ENCODE peak calls at places on chromosomes 1 and 21, in eight cellular contexts. C, T, Q, L, N, Y, B and I are unnamed samples.

GRCh38 chr1:167161242-167161641 is 59.4 kb upstream of the POU2F1 start:
- DNase-seq in C (no peak), B (no peak), T (no peak), N (no peak), L (no peak), Q (no peak), Y (no peak), I (no peak)

GRCh38 chr1:20366076-20366765 is 75.5 kb downstream of the VWA5B1 start:
- DNase-seq in Q (no peak), T (no peak), N (peak), Y (no peak), C (no peak), B (no peak), L (peak), I (no peak)

GRCh38 chr1:24535021-24535424 is 20.9 kb upstream of the NCMAP start:
- DNase-seq in N (no peak), L (no peak), Q (no peak), C (peak), B (no peak), Y (peak), T (no peak), I (no peak)

GRCh38 chr1:245853291-245853690 is 653.8 kb downstream of the SMYD3 start:
- DNase-seq in L (no peak), N (no peak), Q (no peak), C (no peak), Y (no peak), T (no peak), B (no peak), I (no peak)

GRCh38 chr1:24009406-24009805 is 29.3 kb upstream of the SRSF10 start:
- DNase-seq in Q (no peak), Y (no peak), N (peak), C (no peak), T (no peak), L (peak), B (peak), I (no peak)

GRCh38 chr1:175935166-175935565 is 191.8 kb upstream of the TNR start:
- DNase-seq in C (no peak), Q (no peak), Y (no peak), L (no peak), N (no peak), B (no peak), T (no peak), I (no peak)

GRCh38 chr1:81717230-81717629 is 83.5 kb upstream of the ADGRL2 start:
- DNase-seq in L (no peak), Y (no peak), N (peak), T (no peak), C (no peak), B (peak), Q (no peak), I (no peak)

GRCh38 chr1:47651311-47652089 is 213.7 kb downstream of the FOXD2 start:
- DNase-seq in Y (peak), L (no peak), C (no peak), B (no peak), Q (no peak), T (peak), N (no peak), I (peak)

GRCh38 chr1:159756397-159756796 is 24.4 kb upstream of the DUSP23 start:
- DNase-seq in T (no peak), C (no peak), N (no peak), Q (no peak), L (no peak), B (no peak), Y (no peak), I (no peak)

GRCh38 chr1:38025233-38025632 is 12.7 kb downstream of the UTP11 start:
- DNase-seq in L (no peak), B (no peak), T (no peak), Q (no peak), N (no peak), Y (no peak), C (no peak), I (no peak)

DNA sequence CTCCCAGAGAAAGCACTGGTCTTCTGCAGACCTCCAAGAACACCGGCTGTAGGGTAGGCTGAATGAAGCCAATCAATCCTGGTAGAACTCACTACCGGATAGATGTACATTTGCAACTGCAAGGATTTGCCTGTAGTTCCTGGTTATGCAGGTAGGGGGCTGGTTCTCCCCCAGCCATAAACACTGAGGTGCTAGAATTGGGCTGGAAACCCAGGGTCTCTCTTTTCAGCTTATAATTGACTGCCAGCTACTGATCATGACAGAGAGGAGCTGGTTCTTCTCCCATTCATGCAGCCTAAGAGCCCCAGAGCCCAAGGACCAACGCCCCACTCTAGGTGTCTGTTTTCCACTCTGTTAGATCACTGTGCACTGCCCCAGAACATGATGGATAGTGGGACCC is 21.5 kb upstream of the MTARC2 start:
- DNase-seq in T (no peak), B (no peak), C (no peak), Y (no peak), L (no peak), N (no peak), Q (no peak), I (no peak)
- TF ChIP-seq CTCF in T (peak), B (peak), C (no peak), Y (no peak), L (peak), N (no peak), Q (no peak), I (peak)

GRCh38 chr1:1290238-1290731 is 10.0 kb downstream of the SCNN1D start:
- DNase-seq in B (peak), Y (peak), L (no peak), T (no peak), N (peak), Q (peak), C (peak), I (no peak)
- TF ChIP-seq CTCF in B (peak), Y (peak), L (peak), T (peak), N (peak), Q (peak), C (peak), I (peak)

DNA sequence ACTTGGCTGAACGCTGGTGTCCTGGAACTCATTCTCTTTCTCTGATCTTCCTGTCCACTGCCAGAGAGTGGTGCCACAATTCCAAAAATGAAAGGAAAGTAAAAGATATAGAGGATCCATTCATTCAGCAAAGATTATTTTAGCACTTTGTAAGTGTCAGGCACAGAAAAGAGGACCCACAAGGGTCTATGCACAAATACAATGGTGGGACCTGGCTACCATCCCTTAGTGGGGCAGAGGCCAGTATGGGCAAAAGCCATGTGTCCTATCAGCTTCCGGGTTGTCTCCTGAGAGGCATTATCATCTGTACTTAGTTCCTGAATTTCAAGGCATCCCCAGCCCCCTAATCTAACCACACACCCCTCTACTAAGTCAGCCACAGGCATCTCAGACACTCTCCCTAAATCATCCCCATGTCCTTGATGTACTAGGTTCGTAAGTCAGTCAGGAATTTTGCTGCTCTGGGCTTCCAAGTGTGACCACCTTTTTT is 19.0 kb downstream of the SSR2 start:
- DNase-seq in B (no peak), L (no peak), Q (no peak), C (no peak), N (no peak), T (no peak), Y (no peak), I (no peak)
- TF ChIP-seq CTCF in B (peak), L (no peak), Q (no peak), C (no peak), N (no peak), T (no peak), Y (no peak), I (peak)

DNA sequence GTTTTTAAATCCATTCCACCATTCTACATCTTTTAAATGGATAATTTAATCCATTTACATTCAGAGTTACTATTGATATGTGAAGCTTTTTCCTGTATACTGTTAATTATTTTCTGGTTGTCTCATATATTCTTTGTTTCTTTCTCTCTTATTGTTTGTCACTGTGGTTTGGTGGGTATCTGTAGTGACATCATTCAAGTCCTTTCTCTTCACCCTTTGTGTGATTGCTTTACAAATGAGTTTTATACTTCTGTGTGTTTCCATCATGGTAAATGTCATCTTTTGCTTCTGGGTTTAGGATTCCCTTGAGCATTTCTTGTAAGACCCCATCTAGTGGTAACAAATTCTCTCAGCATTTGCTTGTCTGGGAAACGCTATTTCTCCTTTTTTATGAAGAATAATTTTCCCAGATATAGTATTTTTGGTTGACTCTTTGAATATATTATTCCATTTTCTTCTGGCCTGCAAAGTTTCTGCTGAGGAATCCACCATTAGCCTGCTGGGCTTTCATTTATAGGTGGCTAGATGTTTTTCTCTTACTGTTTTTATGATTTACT is 10.2 kb downstream of the LY9 start:
- DNase-seq in Q (no peak), T (no peak), B (no peak), N (no peak), L (no peak), C (no peak), Y (no peak), I (no peak)
- TF ChIP-seq CTCF in Q (no peak), T (no peak), B (no peak), N (no peak), L (no peak), C (no peak), Y (no peak), I (no peak)

DNA sequence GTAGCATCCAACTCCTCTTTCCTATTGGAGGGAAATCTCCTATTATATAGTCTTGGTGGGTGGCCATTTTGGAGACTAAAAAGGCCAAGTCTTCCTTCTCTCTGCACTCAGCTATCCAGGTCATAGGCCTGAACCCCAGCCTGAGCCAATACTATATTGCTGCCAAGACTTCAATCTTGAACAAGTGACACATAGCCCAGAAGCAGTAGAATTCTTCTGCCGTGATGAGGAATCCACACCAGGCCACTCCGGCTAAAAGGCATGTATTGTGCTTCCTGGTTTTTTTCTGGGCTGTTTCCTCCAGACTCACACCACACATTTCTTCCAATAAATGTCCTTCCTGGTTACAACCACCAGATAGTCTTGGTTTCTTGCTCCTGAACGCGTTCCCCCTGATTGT is 43.0 kb downstream of the ATF3 start:
- DNase-seq in L (peak), T (no peak), B (no peak), Y (no peak), C (no peak), N (peak), Q (no peak), I (no peak)
- TF ChIP-seq CTCF in L (no peak), T (no peak), B (no peak), Y (no peak), C (no peak), N (no peak), Q (no peak), I (no peak)

GRCh38 chr21:37866027-37866426 is 50.2 kb downstream of the KCNJ6 start:
- DNase-seq in Y (no peak), C (no peak), N (no peak), Q (no peak), T (no peak), L (no peak), B (no peak), I (peak)

GRCh38 chr21:37863842-37864241 is 52.4 kb downstream of the KCNJ6 start:
- DNase-seq in C (no peak), T (no peak), Y (no peak), Q (no peak), B (peak), L (peak), N (no peak), I (peak)

GRCh38 chr21:37860416-37860815 is 55.8 kb downstream of the KCNJ6 start:
- DNase-seq in C (no peak), Q (no peak), L (no peak), Y (no peak), B (no peak), N (no peak), T (no peak), I (no peak)

GRCh38 chr21:37862536-37862935 is 53.7 kb downstream of the KCNJ6 start:
- DNase-seq in Q (no peak), Y (no peak), L (peak), C (no peak), N (peak), T (no peak), B (peak), I (peak)

DNA sequence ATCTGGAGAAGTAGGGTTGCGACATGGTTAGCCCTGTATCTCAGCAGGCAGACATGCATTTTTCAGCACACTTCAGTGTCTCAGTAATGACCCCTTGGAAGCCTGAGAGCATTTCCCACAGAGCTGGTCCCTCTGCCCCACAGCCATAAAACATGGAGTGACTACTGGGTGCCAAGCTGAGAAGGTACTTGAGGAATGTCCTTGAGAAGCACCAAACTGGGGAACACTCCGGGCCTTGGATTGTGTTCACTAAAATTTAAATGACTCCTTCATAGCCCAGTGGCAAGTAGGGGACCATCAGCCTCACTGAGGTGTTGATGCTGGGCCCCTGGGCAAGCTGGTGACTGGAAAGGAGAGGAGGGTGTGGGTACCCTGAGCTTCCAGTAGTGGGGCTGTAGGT is 54.7 kb downstream of the KCNJ6 start:
- DNase-seq in C (no peak), N (peak), T (no peak), Q (no peak), B (no peak), Y (no peak), L (no peak), I (no peak)
- TF ChIP-seq CTCF in C (no peak), N (no peak), T (no peak), Q (no peak), B (no peak), Y (no peak), L (no peak), I (no peak)

GRCh38 chr1:95048332-95048731 is 24.4 kb downstream of the ALG14 start:
- DNase-seq in Y (no peak), B (no peak), C (no peak), L (no peak), Q (no peak), T (no peak), N (no peak), I (no peak)
- TF ChIP-seq CTCF in Y (no peak), B (no peak), C (no peak), L (no peak), Q (no peak), T (no peak), N (no peak), I (no peak)

GRCh38 chr1:92076363-92076762 is 1.2 kb upstream of the SETSIP start:
- DNase-seq in C (no peak), L (no peak), B (no peak), T (no peak), N (no peak), Y (no peak), Q (no peak), I (no peak)

GRCh38 chr1:92079441-92079840 is 704 bp upstream of the BTBD8 start:
- DNase-seq in N (no peak), L (no peak), B (no peak), Q (no peak), T (no peak), C (no peak), Y (no peak), I (no peak)

GRCh38 chr1:92081031-92081430 is 886 bp downstream of the BTBD8 start:
- DNase-seq in N (no peak), Y (no peak), C (no peak), T (no peak), B (no peak), Q (no peak), L (no peak), I (no peak)

GRCh38 chr1:92084651-92085050 is 4.5 kb downstream of the BTBD8 start:
- DNase-seq in Y (no peak), L (no peak), C (no peak), B (no peak), N (no peak), T (no peak), Q (no peak), I (no peak)

DNA sequence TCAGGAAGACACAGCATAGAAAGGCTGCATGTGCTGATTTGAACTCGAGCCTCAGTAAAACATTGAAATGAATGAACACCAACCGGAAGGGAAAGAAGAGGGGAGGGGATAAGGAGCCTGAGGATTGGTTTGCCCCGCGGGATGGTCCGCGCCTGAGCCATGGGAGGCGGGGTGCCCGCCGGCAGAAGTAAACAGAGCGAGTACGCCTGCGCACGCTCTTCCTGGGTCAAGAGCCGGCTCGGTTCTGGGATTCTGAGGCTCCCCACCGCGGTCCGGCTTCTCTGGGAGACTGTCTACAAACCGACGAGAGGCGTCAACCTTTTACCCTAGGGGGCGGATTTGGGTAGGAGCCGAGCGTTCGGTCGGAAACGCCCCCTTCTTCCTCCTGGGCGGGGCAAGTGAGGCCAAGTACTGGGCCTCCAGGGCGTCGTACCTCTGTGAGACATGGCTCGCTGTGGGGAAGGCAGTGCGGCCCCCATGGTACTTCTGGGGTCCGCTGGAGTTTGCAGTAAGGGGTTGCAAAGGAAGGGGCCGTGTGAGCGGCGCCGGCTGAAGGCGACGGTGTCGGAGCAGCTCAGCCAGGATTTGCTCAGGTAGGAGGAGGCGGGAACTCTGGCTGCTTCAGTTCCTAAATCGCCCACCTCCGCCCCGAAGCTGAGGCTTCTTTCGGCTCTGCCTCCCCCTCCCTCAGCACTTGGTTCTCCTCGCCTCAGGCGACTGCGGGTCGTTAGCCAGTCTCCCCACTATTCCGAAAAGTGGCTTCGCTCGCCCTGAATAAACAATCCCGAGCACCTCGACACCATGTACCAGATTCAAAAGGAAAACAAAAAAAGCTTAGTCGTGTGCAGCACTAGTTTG is at the start of gene BTBD8:
- DNase-seq in T (peak), Q (peak), L (peak), N (peak), B (peak), Y (peak), C (peak), I (peak)
- TF ChIP-seq CTCF in T (peak), Q (no peak), L (no peak), N (no peak), B (no peak), Y (no peak), C (peak), I (no peak)

GRCh38 chr1:90211101-90211500 is 216.2 kb downstream of the ZNF326 start:
- DNase-seq in Y (no peak), B (no peak), L (no peak), C (no peak), N (no peak), T (no peak), Q (no peak), I (no peak)
- TF ChIP-seq CTCF in Y (no peak), B (no peak), L (no peak), C (no peak), N (no peak), T (no peak), Q (no peak), I (no peak)